ENCODE peak calls at places on chromosome 12, in four cellular contexts. H, D, S and E are unnamed samples.

GRCh38 chr12:47903927-47904646 is 707 bp downstream of the VDR start:
- DNase-seq in H (no peak), S (peak), D (peak), E (peak)

GRCh38 chr12:8746046-8746445 is 48.3 kb downstream of the RIMKLB start:
- DNase-seq in H (no peak), D (no peak), S (no peak), E (no peak)

GRCh38 chr12:128820723-128821432 is 2.9 kb downstream of the SLC15A4 start:
- DNase-seq in D (peak), S (no peak), H (no peak), E (no peak)

GRCh38 chr12:124550123-124551089 is 17.0 kb downstream of the NCOR2 start:
- DNase-seq in H (peak), D (no peak), S (peak), E (no peak)

GRCh38 chr12:6961278-6961694 is 9.2 kb downstream of the PHB2 start:
- DNase-seq in H (no peak), S (peak), D (peak), E (peak)

GRCh38 chr12:34625116-34625515 is 602.8 kb downstream of the ALG10 start:
- DNase-seq in H (no peak), D (no peak), S (no peak), E (no peak)

GRCh38 chr12:15721716-15722115 is 67.5 kb downstream of the EPS8 start:
- DNase-seq in D (no peak), H (no peak), S (peak), E (no peak)

GRCh38 chr12:19211802-19212201 is 82.3 kb downstream of the PLEKHA5 start:
- DNase-seq in H (no peak), S (no peak), D (no peak), E (no peak)

GRCh38 chr12:132621657-132622435 is 3.3 kb downstream of the P2RX2 start:
- DNase-seq in S (no peak), D (no peak), H (no peak), E (no peak)

GRCh38 chr12:102763016-102763415 is 154.0 kb downstream of the PAH start:
- DNase-seq in D (no peak), S (no peak), H (no peak), E (no peak)

GRCh38 chr12:80087486-80088213 is 11.7 kb upstream of the OTOGL start:
- DNase-seq in S (no peak), H (no peak), D (no peak), E (no peak)

GRCh38 chr12:96401061-96401871 is 1.0 kb upstream of the CDK17 start:
- DNase-seq in D (peak), S (peak), H (peak), E (no peak)

GRCh38 chr12:18868673-18869072 is 130.8 kb downstream of the CAPZA3 start:
- DNase-seq in H (no peak), S (peak), D (no peak), E (no peak)

GRCh38 chr12:21823581-21823980 is 49.1 kb upstream of the KCNJ8 start:
- DNase-seq in H (peak), S (peak), D (no peak), E (no peak)

GRCh38 chr12:60324746-60325145 is 728.9 kb downstream of the SLC16A7 start:
- DNase-seq in D (no peak), H (no peak), S (no peak), E (no peak)

GRCh38 chr12:91483471-91483985 is 300.9 kb upstream of the DCN start:
- DNase-seq in D (no peak), H (no peak), S (peak), E (no peak)

GRCh38 chr12:32603858-32604257 is 75.2 kb upstream of the DNM1L start:
- DNase-seq in H (no peak), S (peak), D (peak), E (no peak)

GRCh38 chr12:92505373-92506340 is 197.1 kb upstream of the PLEKHG7 start:
- DNase-seq in H (peak), S (peak), D (peak), E (no peak)

GRCh38 chr12:69687390-69687789 is 11.7 kb downstream of the BEST3 start:
- DNase-seq in D (no peak), H (no peak), S (no peak), E (no peak)

GRCh38 chr12:75481013-75481705 is 604 bp downstream of the GLIPR1 start:
- DNase-seq in H (peak), D (no peak), S (peak), E (no peak)

GRCh38 chr12:29889737-29890136 is 106.0 kb upstream of the TMTC1 start:
- DNase-seq in D (peak), S (peak), H (no peak), E (no peak)

GRCh38 chr12:12126551-12126950 is 55.8 kb downstream of the BCL2L14 start:
- DNase-seq in D (no peak), H (no peak), S (no peak), E (no peak)

GRCh38 chr12:11477110-11477509 is 81.7 kb upstream of the PRB2 start:
- DNase-seq in H (no peak), S (no peak), D (no peak), E (no peak)

GRCh38 chr12:93025145-93026103 is 96.3 kb upstream of the EEA1 start:
- DNase-seq in H (peak), S (peak), D (peak), E (no peak)

GRCh38 chr12:7905071-7905470 is 30.9 kb downstream of the SLC2A3 start:
- DNase-seq in H (no peak), S (no peak), D (no peak), E (no peak)

GRCh38 chr12:89417246-89417977 is 65.1 kb upstream of the DUSP6 start:
- DNase-seq in D (no peak), S (no peak), H (no peak), E (no peak)

GRCh38 chr12:26629864-26630263 is 203.1 kb downstream of the ITPR2 start:
- DNase-seq in S (peak), H (peak), D (no peak), E (no peak)

GRCh38 chr12:66901136-66901932 is 222.5 kb upstream of the GRIP1 start:
- DNase-seq in S (no peak), D (no peak), H (no peak), E (no peak)

GRCh38 chr12:1917172-1918070 is 1.0 kb downstream of the CACNA2D4 start:
- DNase-seq in D (no peak), H (no peak), S (no peak), E (no peak)

GRCh38 chr12:108855284-108856169 is 1.9 kb downstream of the SSH1 start:
- DNase-seq in H (no peak), S (no peak), D (no peak), E (no peak)

GRCh38 chr12:88650715-88651114 is 70.4 kb upstream of the KITLG start:
- DNase-seq in D (no peak), H (no peak), S (peak), E (no peak)

GRCh38 chr12:46661161-46661845 is 164.5 kb downstream of the SLC38A4 start:
- DNase-seq in H (peak), D (peak), S (peak), E (no peak)

GRCh38 chr12:50363141-50363540 is 33.3 kb downstream of the FAM186A start:
- DNase-seq in H (no peak), D (no peak), S (no peak), E (no peak)

GRCh38 chr12:116366456-116366776 is 88.9 kb upstream of the MED13L start:
- DNase-seq in S (no peak), H (no peak), D (no peak), E (no peak)

GRCh38 chr12:114013601-114014345 is 47.6 kb upstream of the RBM19 start:
- DNase-seq in D (no peak), S (no peak), H (no peak), E (no peak)

GRCh38 chr12:18696971-18697602 is 40.7 kb downstream of the PLCZ1 start:
- DNase-seq in H (no peak), S (peak), D (no peak), E (no peak)

GRCh38 chr12:20369164-20370000 is 1.0 kb downstream of the PDE3A start:
- DNase-seq in H (peak), D (no peak), S (peak), E (no peak)